ENCODE peak calls at places on chromosomes 12 and 14, in nine cellular contexts. D is NCI-H69, Q is foreskin fibroblast, U is endothelial cell, O is GM20000, X is GM23248, L is cardiac muscle cell, R is skeletal muscle cell, T is aorta. K is an unnamed sample.

GRCh38 chr12:7439579-7440505 is 4.1 kb downstream of the CD163L1 start:
- DNase-seq in D (peak; percentile 43), Q (peak; percentile 77), U (peak; percentile 64), O (peak; percentile 15), X (peak; percentile 81), L (peak; percentile 76), R (peak; percentile 18), T (peak; percentile 58), K (peak; percentile 56)

GRCh38 chr14:34522496-34522895 is 17.0 kb downstream of the EAPP start:
- DNase-seq in D (no peak), Q (no peak), U (no peak), O (no peak), X (no peak), L (no peak), R (no peak), T (no peak), K (no peak)

GRCh38 chr14:104460920-104461651 is 118.5 kb upstream of the C14orf180 start:
- DNase-seq in D (peak; percentile 46), Q (no peak), U (no peak), O (no peak), X (peak; percentile 4), L (peak; percentile 9), R (no peak), T (no peak), K (no peak)

GRCh38 chr12:71440393-71441349 is 1.1 kb downstream of the LGR5 start:
- DNase-seq in D (peak; percentile 71), Q (peak; percentile 47), U (peak; percentile 14), O (peak; percentile 26), X (peak; percentile 26), L (no peak), R (no peak), T (peak; percentile 25), K (no peak)

GRCh38 chr14:89276424-89276975 is 140.5 kb downstream of the FOXN3 start:
- DNase-seq in D (no peak), Q (no peak), U (no peak), O (peak; percentile 80), X (no peak), L (peak; percentile 16), R (peak; percentile 28), T (no peak), K (peak; percentile 34)

GRCh38 chr14:80602931-80603330 is 338.6 kb downstream of the CEP128 start:
- DNase-seq in D (no peak), Q (no peak), U (no peak), O (no peak), X (no peak), L (no peak), R (no peak), T (no peak), K (no peak)

GRCh38 chr14:104528496-104528895 is 51.1 kb upstream of the C14orf180 start:
- DNase-seq in D (no peak), Q (no peak), U (no peak), O (no peak), X (no peak), L (no peak), R (no peak), T (no peak), K (no peak)

GRCh38 chr12:7013101-7013500 is 5.2 kb downstream of the LPCAT3 start:
- DNase-seq in D (no peak), Q (no peak), U (no peak), O (no peak), X (no peak), L (no peak), R (no peak), T (no peak), K (no peak)

GRCh38 chr12:52690351-52691075 is 10.3 kb upstream of the KRT1 start:
- DNase-seq in D (no peak), Q (no peak), U (no peak), O (no peak), X (no peak), L (no peak), R (no peak), T (no peak), K (no peak)

GRCh38 chr14:75845136-75845804 is 136.5 kb downstream of the TGFB3 start:
- DNase-seq in D (no peak), Q (no peak), U (no peak), O (no peak), X (no peak), L (no peak), R (no peak), T (no peak), K (no peak)

GRCh38 chr12:93390565-93391297 is 13.0 kb downstream of the NUDT4 start:
- DNase-seq in D (no peak), Q (no peak), U (no peak), O (no peak), X (no peak), L (no peak), R (no peak), T (no peak), K (no peak)

GRCh38 chr12:98180603-98181002 is 334.8 kb upstream of the TMPO start:
- DNase-seq in D (no peak), Q (no peak), U (no peak), O (no peak), X (no peak), L (no peak), R (no peak), T (no peak), K (no peak)

GRCh38 chr12:45990468-45991288 is at the start of gene SCAF11:
- DNase-seq in D (peak; percentile 99), Q (peak; percentile 100), U (peak; percentile 100), O (peak; percentile 95), X (peak; percentile 99), L (peak; percentile 100), R (peak; percentile 99), T (peak; percentile 100), K (peak; percentile 100)

GRCh38 chr12:119687344-119687865 is 19.5 kb downstream of the PRKAB1 start:
- DNase-seq in D (no peak), Q (no peak), U (no peak), O (no peak), X (no peak), L (no peak), R (no peak), T (no peak), K (no peak)

GRCh38 chr12:65685514-65685913 is 138.8 kb upstream of the HMGA2 start:
- DNase-seq in D (no peak), Q (peak; percentile 88), U (no peak), O (peak; percentile 14), X (peak; percentile 62), L (peak; percentile 60), R (no peak), T (no peak), K (peak; percentile 57)

GRCh38 chr12:130661501-130662255 is 54.4 kb downstream of the RIMBP2 start:
- DNase-seq in D (no peak), Q (peak; percentile 8), U (no peak), O (no peak), X (no peak), L (no peak), R (no peak), T (no peak), K (no peak)

GRCh38 chr14:105169776-105170655 is 1.4 kb upstream of the JAG2 start:
- DNase-seq in D (peak; percentile 48), Q (no peak), U (no peak), O (no peak), X (no peak), L (no peak), R (no peak), T (no peak), K (no peak)

GRCh38 chr12:110010853-110011835 is 11.9 kb downstream of the ANKRD13A start:
- DNase-seq in D (no peak), Q (no peak), U (no peak), O (no peak), X (no peak), L (no peak), R (no peak), T (no peak), K (no peak)

GRCh38 chr14:64971890-64972785 is at the start of gene RAB15:
- DNase-seq in D (peak; percentile 80), Q (peak; percentile 68), U (peak; percentile 50), O (peak; percentile 79), X (peak; percentile 76), L (peak; percentile 36), R (no peak), T (peak; percentile 59), K (no peak)

GRCh38 chr12:42090899-42091298 is 53.8 kb downstream of the GXYLT1 start:
- DNase-seq in D (no peak), Q (peak; percentile 75), U (no peak), O (no peak), X (peak; percentile 74), L (peak; percentile 67), R (peak; percentile 22), T (no peak), K (peak; percentile 62)

GRCh38 chr12:58920102-58920955 is at the start of gene LRIG3:
- DNase-seq in D (peak; percentile 97), Q (peak; percentile 96), U (peak; percentile 89), O (peak; percentile 85), X (peak; percentile 97), L (peak; percentile 94), R (peak; percentile 80), T (peak; percentile 92), K (peak; percentile 93)

GRCh38 chr12:93000026-93000425 is 70.9 kb upstream of the EEA1 start:
- DNase-seq in D (no peak), Q (no peak), U (no peak), O (no peak), X (no peak), L (no peak), R (no peak), T (no peak), K (no peak)

GRCh38 chr12:30923057-30923456 is 3.5 kb upstream of the TSPAN11 start:
- DNase-seq in D (no peak), Q (no peak), U (no peak), O (no peak), X (no peak), L (no peak), R (no peak), T (no peak), K (no peak)

GRCh38 chr12:46071769-46072624 is 81.6 kb upstream of the SCAF11 start:
- DNase-seq in D (peak; percentile 84), Q (peak; percentile 84), U (peak; percentile 57), O (peak; percentile 63), X (peak; percentile 84), L (peak; percentile 86), R (peak; percentile 23), T (peak; percentile 61), K (peak; percentile 49)

GRCh38 chr12:53046655-53047220 is 3.1 kb upstream of the TNS2 start:
- DNase-seq in D (peak; percentile 94), Q (peak; percentile 92), U (peak; percentile 60), O (no peak), X (peak; percentile 89), L (peak; percentile 95), R (peak; percentile 79), T (peak; percentile 93), K (peak; percentile 91)

GRCh38 chr14:37142835-37143499 is 29.4 kb downstream of the SLC25A21 start:
- DNase-seq in D (peak; percentile 64), Q (peak; percentile 58), U (no peak), O (no peak), X (peak; percentile 68), L (no peak), R (peak; percentile 3), T (no peak), K (peak; percentile 95)

GRCh38 chr14:22427771-22428228 is 161.2 kb downstream of the DAD1 start:
- DNase-seq in D (peak; percentile 30), Q (peak; percentile 70), U (no peak), O (no peak), X (peak; percentile 87), L (peak; percentile 95), R (peak; percentile 48), T (peak; percentile 57), K (peak; percentile 68)

GRCh38 chr12:53224268-53224896 is 7.6 kb downstream of the RARG start:
- DNase-seq in D (peak; percentile 74), Q (peak; percentile 39), U (no peak), O (no peak), X (peak; percentile 59), L (no peak), R (no peak), T (peak; percentile 26), K (no peak)

GRCh38 chr14:33964599-33965317 is 13.9 kb upstream of the EGLN3 start:
- DNase-seq in D (no peak), Q (no peak), U (no peak), O (no peak), X (no peak), L (no peak), R (no peak), T (no peak), K (no peak)

GRCh38 chr14:84209021-84209420 is 1320.9 kb upstream of the FLRT2 start:
- DNase-seq in D (no peak), Q (no peak), U (no peak), O (no peak), X (no peak), L (no peak), R (no peak), T (no peak), K (no peak)